ENCODE peak calls at places on chromosomes 11 and 22, in eight cellular contexts. Q is brain microvascular endothelial cell; N is HT1080; F is skeletal muscle cell; P is NCI-H1417 treated with DMSO at 0.1 percent for 48 hours; W is activated CD8-positive, alpha-beta memory T cell treated with anti-CD3 and anti-CD28 coated beads for 24 hours; Y is stimulated activated CD4-positive, alpha-beta T cell treated with anti-CD3 and anti-CD28 coated beads, Interleukin-12 subunit alpha, Interleukin-12 subunit beta, amount 100 ng/mL, for 48 hours; X is putamen. U is an unnamed sample.

GRCh38 chr11:87134524-87135106 is 96.9 kb downstream of the TMEM135 start:
- DNase-seq in P (no peak), Y (no peak), W (no peak), N (no peak), Q (no peak), X (no peak), F (no peak), U (no peak)

GRCh38 chr11:33242575-33242974 is 14.6 kb upstream of the HIPK3 start:
- DNase-seq in Q (no peak), Y (no peak), N (no peak), X (no peak), P (no peak), W (no peak), F (no peak), U (no peak)

GRCh38 chr22:32237021-32237420 is 18.1 kb downstream of the SLC5A4 start:
- DNase-seq in X (no peak), Y (no peak), P (no peak), W (no peak), N (no peak), Q (no peak), F (no peak), U (peak; percentile 2)

GRCh38 chr11:130940706-130941105 is 24.4 kb upstream of the SNX19 start:
- DNase-seq in N (no peak), Y (no peak), W (no peak), X (no peak), F (no peak), Q (no peak), P (no peak), U (no peak)

GRCh38 chr11:113373306-113373705 is 14.3 kb upstream of the ANKK1 start:
- DNase-seq in Q (peak; percentile 15), P (no peak), F (peak; percentile 15), X (no peak), Y (no peak), N (peak; percentile 74), W (no peak), U (peak; percentile 80)

GRCh38 chr22:35154937-35155387 is 89.0 kb downstream of the ISX start:
- DNase-seq in X (no peak), Q (peak; percentile 49), N (peak; percentile 54), Y (peak; percentile 18), F (no peak), W (peak; percentile 59), P (no peak), U (peak; percentile 54)

GRCh38 chr11:113440816-113441215 is 34.4 kb downstream of the DRD2 start:
- DNase-seq in F (no peak), W (no peak), N (no peak), X (peak; percentile 73), Q (no peak), Y (no peak), P (no peak), U (peak; percentile 49)

GRCh38 chr11:63535734-63536133 is 874 bp upstream of the PLAAT4 start:
- DNase-seq in Y (no peak), Q (no peak), X (no peak), N (peak; percentile 48), F (no peak), P (no peak), W (no peak), U (no peak)

GRCh38 chr11:2772544-2773031 is 72.8 kb upstream of the KCNQ1OT1 start:
- DNase-seq in P (no peak), W (peak; percentile 60), N (peak; percentile 65), X (no peak), Q (peak; percentile 39), F (peak; percentile 14), Y (no peak), U (peak; percentile 72)

GRCh38 chr11:43021466-43021865 is 290.3 kb upstream of the API5 start:
- DNase-seq in N (peak; percentile 11), Y (no peak), F (no peak), P (no peak), W (no peak), X (no peak), Q (no peak), U (no peak)

GRCh38 chr11:69084371-69084770 is 35.6 kb downstream of the TPCN2 start:
- DNase-seq in N (no peak), P (no peak), X (no peak), F (no peak), Y (no peak), Q (no peak), W (no peak), U (no peak)

GRCh38 chr22:36191106-36191836 is 10.3 kb downstream of the APOL4 start:
- DNase-seq in Y (no peak), W (peak; percentile 42), F (no peak), X (peak; percentile 92), Q (no peak), P (no peak), N (no peak), U (peak; percentile 53)

GRCh38 chr22:46390652-46391301 is 55.3 kb downstream of the TRMU start:
- DNase-seq in P (no peak), F (peak; percentile 20), Y (no peak), X (no peak), Q (peak; percentile 34), W (no peak), N (no peak), U (peak; percentile 31)

GRCh38 chr11:73099512-73100266 is 42.4 kb downstream of the FCHSD2 start:
- DNase-seq in P (no peak), Y (no peak), N (no peak), W (no peak), Q (no peak), X (no peak), F (no peak), U (no peak)

GRCh38 chr11:86275493-86276370 is 26.3 kb upstream of the HIKESHI start:
- DNase-seq in Q (no peak), Y (no peak), W (no peak), F (no peak), P (no peak), X (no peak), N (no peak), U (no peak)

GRCh38 chr11:67420147-67420645 is 4.7 kb downstream of the CARNS1 start:
- DNase-seq in F (no peak), W (peak; percentile 82), P (no peak), N (no peak), X (no peak), Q (no peak), Y (no peak), U (no peak)

GRCh38 chr22:42716221-42716620 is 4.4 kb downstream of the A4GALT start:
- DNase-seq in N (peak; percentile 31), X (no peak), W (no peak), Q (no peak), P (no peak), F (no peak), Y (no peak), U (peak; percentile 31)

GRCh38 chr11:32173435-32173834 is 82.6 kb downstream of the RCN1 start:
- DNase-seq in X (peak; percentile 19), P (no peak), Q (peak; percentile 49), Y (peak; percentile 7), W (no peak), N (peak; percentile 56), F (peak; percentile 19), U (peak; percentile 65)

GRCh38 chr11:316891-317291 is 3.1 kb downstream of the IFITM1 start:
- DNase-seq in Q (no peak), X (no peak), F (no peak), W (no peak), Y (no peak), P (no peak), N (no peak), U (no peak)

GRCh38 chr11:117295438-117296137 is 4.4 kb downstream of the BACE1-AS start:
- DNase-seq in Q (no peak), W (no peak), N (no peak), X (peak; percentile 89), Y (no peak), F (no peak), P (no peak), U (no peak)

GRCh38 chr11:8757533-8757932 is 74.9 kb downstream of the RPL27A start:
- DNase-seq in P (no peak), W (no peak), N (no peak), X (no peak), Y (no peak), Q (no peak), F (no peak), U (no peak)

GRCh38 chr11:47414685-47415070 is 6.3 kb downstream of the SLC39A13 start:
- DNase-seq in X (no peak), Y (no peak), W (peak; percentile 55), P (no peak), N (no peak), Q (no peak), F (no peak), U (no peak)

GRCh38 chr22:30198152-30198845 is 48.3 kb downstream of the LIF start:
- DNase-seq in F (no peak), Q (no peak), X (no peak), N (no peak), Y (no peak), P (no peak), W (peak; percentile 28), U (no peak)

GRCh38 chr22:43346521-43346929 is 3.4 kb upstream of the SCUBE1 start:
- DNase-seq in Q (peak; percentile 16), X (peak; percentile 10), N (peak; percentile 21), F (no peak), W (peak; percentile 87), Y (peak; percentile 59), P (no peak), U (peak; percentile 42)

GRCh38 chr11:78886616-78887015 is 312.0 kb upstream of the NARS2 start:
- DNase-seq in F (peak; percentile 47), X (no peak), N (no peak), Y (no peak), P (no peak), Q (peak; percentile 3), W (no peak), U (no peak)

GRCh38 chr11:63212742-63213141 is 30.7 kb downstream of the SLC22A25 start:
- DNase-seq in X (no peak), W (no peak), F (no peak), Q (peak; percentile 16), Y (peak; percentile 25), P (no peak), N (peak; percentile 13), U (peak; percentile 18)

GRCh38 chr11:107818491-107818890 is 40.1 kb downstream of the SLC35F2 start:
- DNase-seq in Y (no peak), N (no peak), P (no peak), F (no peak), Q (no peak), X (no peak), W (no peak), U (no peak)

GRCh38 chr11:64499261-64500004 is 91.6 kb upstream of the SLC22A12 start:
- DNase-seq in F (no peak), Y (no peak), W (no peak), X (no peak), P (no peak), N (no peak), Q (no peak), U (no peak)

GRCh38 chr11:128757886-128758612 is 64.2 kb downstream of the FLI1 start:
- DNase-seq in Q (no peak), F (no peak), X (no peak), W (peak; percentile 66), P (no peak), Y (no peak), N (no peak), U (no peak)

GRCh38 chr11:95599959-95600586 is 189.5 kb downstream of the FAM76B start:
- DNase-seq in F (no peak), P (no peak), Q (no peak), X (no peak), Y (peak; percentile 19), W (no peak), N (no peak), U (no peak)